ENCODE peak calls at places on chromosomes 1 and 21, in nine cellular contexts. U is heart right ventricle; R is prostate gland; K is Panc1; C is left ventricle myocardium inferior; T is ovary; F is iPS DF 6.9; N is esophagus muscularis mucosa; D is CD4-positive, alpha-beta T cell. S is an unnamed sample. For H3K9me3, the result is how much of the 10 kb centered on the place peaks cover.

GRCh38 chr1:152110365-152110859 is 4.8 kb downstream of the TCHH start:
- DNase-seq in K (no peak), N (no peak), D (peak), R (peak), F (no peak), C (peak), T (no peak), U (no peak), S (peak)

GRCh38 chr1:186530104-186530503 is 69.2 kb upstream of the PDC start:
- DNase-seq in F (no peak), U (no peak), R (no peak), C (no peak), D (no peak), T (no peak), K (no peak), N (no peak), S (no peak)

GRCh38 chr1:29551123-29551522 is 314.8 kb downstream of the PTPRU start:
- DNase-seq in N (no peak), T (no peak), U (no peak), F (no peak), K (no peak), C (no peak), D (no peak), R (no peak), S (no peak)

GRCh38 chr1:197799271-197799670 is 24.0 kb upstream of the DENND1B start:
- DNase-seq in R (no peak), K (no peak), F (no peak), N (no peak), T (no peak), C (no peak), U (no peak), D (no peak), S (no peak)

GRCh38 chr1:192555399-192555798 is 20.2 kb upstream of the RGS1 start:
- DNase-seq in N (no peak), K (no peak), C (no peak), D (no peak), U (no peak), F (no peak), R (no peak), T (no peak), S (no peak)

GRCh38 chr1:15128520-15129313 is 24.8 kb upstream of the TMEM51 start:
- DNase-seq in C (peak), F (no peak), T (peak), N (no peak), D (peak), K (peak), R (peak), U (peak), S (peak)

GRCh38 chr1:40893946-40894345 is 31.8 kb upstream of the CITED4 start:
- DNase-seq in F (no peak), C (no peak), D (no peak), N (no peak), K (no peak), U (no peak), R (no peak), T (no peak), S (no peak)

GRCh38 chr21:25907573-25908275 is 173.0 kb downstream of the GABPA start:
- DNase-seq in N (no peak), D (no peak), F (no peak), C (no peak), K (no peak), R (no peak), U (no peak), T (no peak), S (peak)

GRCh38 chr1:156095906-156096508 is 13.7 kb upstream of the MEX3A start:
- DNase-seq in K (no peak), N (no peak), T (no peak), C (no peak), F (no peak), U (no peak), D (no peak), R (no peak), S (no peak)

GRCh38 chr1:89594096-89594740 is 38.7 kb upstream of the LRRC8C start:
- DNase-seq in R (no peak), C (no peak), F (no peak), U (no peak), K (no peak), N (no peak), T (no peak), D (no peak), S (no peak)

GRCh38 chr1:237799762-237800474 is 90.8 kb downstream of the ZP4 start:
- DNase-seq in R (no peak), C (peak), K (no peak), F (peak), D (no peak), T (no peak), U (peak), N (no peak), S (peak)

GRCh38 chr1:228314315-228314657 is 92.3 kb downstream of the TRIM11 start:
- DNase-seq in F (no peak), N (no peak), U (no peak), T (peak), D (no peak), K (no peak), C (no peak), R (no peak), S (no peak)

GRCh38 chr1:231421616-231421970 is 494 bp downstream of the EGLN1 start:
- DNase-seq in R (peak), K (no peak), N (no peak), D (no peak), T (peak), F (no peak), U (peak), C (peak), S (peak)

GRCh38 chr1:54342764-54343687 is 63.2 kb downstream of the SSBP3 start:
- DNase-seq in R (no peak), U (no peak), F (no peak), N (no peak), C (no peak), K (no peak), T (peak), D (no peak), S (no peak)

GRCh38 chr1:113654883-113655282 is 104.4 kb downstream of the PHTF1 start:
- DNase-seq in T (no peak), D (no peak), U (no peak), F (no peak), C (no peak), N (no peak), R (no peak), K (no peak), S (no peak)

GRCh38 chr21:37164742-37165141 is 91.7 kb downstream of the TTC3 start:
- DNase-seq in N (no peak), D (no peak), T (no peak), R (no peak), U (no peak), C (no peak), F (no peak), K (no peak), S (no peak)

GRCh38 chr1:160416369-160416768 is 16.0 kb downstream of the VANGL2 start:
- DNase-seq in U (no peak), N (no peak), T (no peak), C (no peak), D (no peak), R (no peak), K (no peak), F (no peak), S (no peak)

GRCh38 chr21:15775981-15776380 is 46.2 kb downstream of the USP25 start:
- DNase-seq in T (no peak), C (no peak), N (no peak), D (no peak), R (no peak), F (no peak), K (no peak), U (no peak), S (no peak)

GRCh38 chr1:6587261-6588005 is 7.6 kb downstream of the ZBTB48 start:
- DNase-seq in N (no peak), U (peak), F (no peak), K (no peak), R (peak), T (no peak), C (peak), D (no peak), S (peak)

GRCh38 chr21:27269646-27270045 is 302.8 kb upstream of the ADAMTS5 start:
- DNase-seq in F (no peak), T (no peak), C (no peak), K (no peak), R (no peak), D (no peak), U (no peak), N (no peak), S (no peak)

GRCh38 chr1:154982897-154983648 is at the start of gene FLAD1:
- DNase-seq in T (peak), U (peak), C (peak), N (peak), D (peak), F (peak), K (peak), R (peak), S (peak)

GRCh38 chr1:202806845-202807366 is 1.3 kb downstream of the KDM5B start:
- DNase-seq in D (no peak), N (no peak), C (peak), K (no peak), F (no peak), R (peak), U (no peak), T (no peak), S (peak)

GRCh38 chr1:48341221-48341620 is 118.7 kb downstream of the SLC5A9 start:
- DNase-seq in T (no peak), D (no peak), C (no peak), N (no peak), K (no peak), U (no peak), F (no peak), R (no peak), S (no peak)

GRCh38 chr1:2953688-2954285 is 67.5 kb upstream of the ACTRT2 start:
- DNase-seq in D (no peak), R (no peak), U (no peak), F (no peak), C (no peak), K (no peak), T (no peak), N (no peak), S (no peak)
- H3K9me3 ChIP-seq in D (under half), R (under half), U (under half), F (under half), C (half or more), K (under half), T (under half), N (under half), S (under half)

GRCh38 chr21:45367402-45368351 is 37.3 kb upstream of the COL18A1 start:
- DNase-seq in U (no peak), N (no peak), K (no peak), T (no peak), F (no peak), C (no peak), R (no peak), D (no peak), S (no peak)
- H3K27ac ChIP-seq in U (peak), N (peak), K (peak), T (peak), F (no peak), C (peak), R (no peak), D (no peak), S (peak)

GRCh38 chr21:44575307-44576024 is 1.9 kb downstream of the KRTAP10-4 start:
- DNase-seq in K (no peak), T (no peak), F (no peak), N (no peak), U (no peak), C (no peak), D (no peak), R (no peak), S (no peak)

GRCh38 chr21:44571844-44572782 is 1.4 kb upstream of the KRTAP10-4 start:
- DNase-seq in K (no peak), T (no peak), N (peak), U (no peak), R (no peak), D (no peak), F (no peak), C (no peak), S (no peak)

GRCh38 chr21:44576025-44576420 is 2.5 kb downstream of the KRTAP10-4 start:
- DNase-seq in F (no peak), R (no peak), D (no peak), U (no peak), K (no peak), N (peak), T (no peak), C (no peak), S (no peak)

GRCh38 chr21:44572959-44573583 is 458 bp upstream of the KRTAP10-4 start:
- DNase-seq in T (no peak), F (no peak), D (no peak), K (no peak), N (peak), U (no peak), R (no peak), C (no peak), S (no peak)

DNA sequence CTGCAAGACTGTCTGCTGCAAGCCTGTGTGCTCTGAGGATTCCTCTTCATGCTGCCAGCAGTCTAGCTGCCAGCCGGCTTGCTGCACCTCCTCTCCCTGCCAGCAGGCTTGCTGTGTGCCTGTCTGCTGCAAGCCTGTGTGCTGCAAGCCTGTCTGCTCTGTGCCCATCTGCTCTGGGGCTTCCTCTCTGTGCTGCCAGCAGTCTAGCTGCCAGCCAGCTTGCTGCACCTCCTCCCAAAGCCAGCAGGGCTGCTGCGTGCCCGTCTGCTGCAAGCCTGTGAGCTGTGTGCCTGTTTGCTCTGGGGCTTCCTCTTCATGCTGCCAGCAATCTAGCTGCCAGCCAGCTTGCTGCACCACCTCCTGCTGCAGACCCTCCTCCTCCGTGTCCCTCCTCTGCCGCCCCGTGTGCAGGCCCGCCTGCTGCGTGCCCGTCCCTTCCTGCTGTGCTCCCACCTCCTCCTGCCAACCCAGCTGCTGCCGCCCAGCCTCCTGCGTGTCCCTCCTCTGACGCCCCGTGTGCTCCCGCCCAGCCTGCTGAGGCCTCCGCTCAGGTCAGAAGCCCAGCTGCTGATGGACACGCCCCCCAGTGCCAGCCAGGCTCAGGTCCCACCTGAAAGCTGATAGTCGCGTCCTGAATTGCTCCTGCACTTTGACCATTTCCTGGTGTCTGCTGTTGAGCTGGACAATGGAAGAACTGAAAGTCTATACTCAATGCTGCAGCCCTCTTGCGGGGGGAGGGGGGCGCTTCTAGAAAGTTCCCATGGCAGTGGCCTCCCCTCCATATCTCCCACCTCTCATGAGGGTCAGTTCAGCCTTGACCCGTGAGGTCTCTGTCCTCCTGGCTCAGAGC is 1.2 kb downstream of the KRTAP10-4 start:
- DNase-seq in F (no peak), R (no peak), T (no peak), D (no peak), K (no peak), U (no peak), C (no peak), N (peak), S (no peak)
- H3K9me3 ChIP-seq in F (under half), R (under half), T (under half), D (under half), K (under half), U (under half), C (under half), N (under half), S (under half)

DNA sequence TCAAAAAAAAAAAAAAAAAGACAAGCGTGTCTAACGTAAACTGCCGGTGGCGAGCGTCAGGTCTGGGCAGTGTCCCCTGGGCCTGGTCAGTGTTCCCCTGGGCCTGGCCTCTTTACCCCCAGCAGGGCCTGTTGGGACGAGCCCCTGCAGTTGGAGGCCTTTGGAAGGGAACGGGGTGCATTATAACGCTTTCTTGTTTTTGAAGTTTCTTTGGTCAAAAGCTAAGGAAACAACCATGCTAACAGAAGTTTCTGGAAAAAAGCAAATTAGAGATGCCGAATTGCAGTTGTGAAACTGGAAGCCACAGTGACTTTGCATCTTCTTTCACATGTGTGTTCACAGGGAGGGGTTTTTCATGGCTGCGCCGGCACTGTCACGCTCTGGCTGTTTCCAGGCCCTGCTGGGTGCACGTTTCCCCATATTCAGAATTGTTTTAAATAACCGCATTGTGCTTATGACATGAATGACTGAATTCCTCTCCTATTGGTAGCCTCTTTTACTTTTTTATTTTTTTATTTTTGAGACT is 16.0 kb downstream of the RRP1 start:
- DNase-seq in U (no peak), T (no peak), D (no peak), R (no peak), C (no peak), K (no peak), N (no peak), F (no peak), S (peak)
- H3K27ac ChIP-seq in U (no peak), T (no peak), D (no peak), R (no peak), C (no peak), K (no peak), N (no peak), F (no peak), S (peak)

GRCh38 chr1:92790081-92790480 is 5.2 kb upstream of the EVI5 start:
- DNase-seq in F (no peak), N (no peak), D (no peak), R (no peak), U (no peak), K (no peak), T (no peak), C (no peak), S (no peak)
- H3K9me3 ChIP-seq in F (under half), N (under half), D (under half), R (under half), U (under half), K (under half), T (under half), C (under half), S (under half)

GRCh38 chr1:37486680-37487618 is 12.6 kb downstream of the ZC3H12A start:
- DNase-seq in R (no peak), C (peak), N (peak), F (no peak), U (peak), K (no peak), D (peak), T (peak), S (peak)
- H3K27ac ChIP-seq in R (peak), C (peak), N (peak), F (no peak), U (peak), K (no peak), D (peak), T (no peak), S (peak)

GRCh38 chr1:82226198-82226505 is 425.4 kb downstream of the ADGRL2 start:
- DNase-seq in R (peak), D (no peak), U (no peak), K (no peak), T (no peak), C (no peak), N (no peak), F (no peak), S (no peak)
- H3K9me3 ChIP-seq in R (under half), D (under half), U (under half), K (under half), T (under half), C (under half), N (under half), F (under half), S (under half)